ENCODE peak calls at places on chromosomes 6 and 20, in six cellular contexts. L is endodermal cell, W is thoracic aorta, T is left ventricle myocardium inferior, R is breast epithelium, V is tibial nerve. K is an unnamed sample.

GRCh38 chr20:24657211-24657610 is 187.8 kb downstream of the SYNDIG1 start:
- DNase-seq in L (no peak), W (no peak), T (no peak), R (no peak), V (no peak), K (peak; percentile 45)

GRCh38 chr20:62924567-62925419 is 1.5 kb downstream of the DIDO1 start:
- DNase-seq in L (peak; percentile 50), W (no peak), T (no peak), R (no peak), V (no peak), K (no peak)

GRCh38 chr6:96844530-96844929 is 7.3 kb upstream of the GPR63 start:
- DNase-seq in L (no peak), W (no peak), T (no peak), R (no peak), V (no peak), K (no peak)

GRCh38 chr6:99241905-99242534 is 107.5 kb downstream of the FAXC start:
- DNase-seq in L (peak; percentile 85), W (no peak), T (no peak), R (no peak), V (no peak), K (no peak)

GRCh38 chr6:69867075-69867911 is 937 bp downstream of the COL19A1 start:
- DNase-seq in L (peak; percentile 90), W (no peak), T (peak; percentile 61), R (no peak), V (no peak), K (peak; percentile 63)

GRCh38 chr6:154247119-154247814 is 109.3 kb downstream of the IPCEF1 start:
- DNase-seq in L (peak; percentile 53), W (no peak), T (no peak), R (no peak), V (no peak), K (no peak)

GRCh38 chr6:31541059-31541657 is 645 bp downstream of the DDX39B start:
- DNase-seq in L (peak; percentile 82), W (no peak), T (no peak), R (no peak), V (no peak), K (peak; percentile 62)

GRCh38 chr20:52349806-52350205 is 158.2 kb upstream of the ZFP64 start:
- DNase-seq in L (no peak), W (no peak), T (no peak), R (no peak), V (no peak), K (no peak)

GRCh38 chr20:30815577-30816181 is 441.8 kb upstream of the DEFB115 start:
- DNase-seq in L (no peak), W (no peak), T (no peak), R (no peak), V (no peak), K (no peak)

GRCh38 chr6:56902551-56903464 is 52.1 kb upstream of the BEND6 start:
- DNase-seq in L (peak; percentile 56), W (no peak), T (no peak), R (no peak), V (no peak), K (peak; percentile 34)

GRCh38 chr6:166253277-166254229 is 54.6 kb downstream of the PRR18 start:
- DNase-seq in L (peak; percentile 91), W (no peak), T (peak; percentile 44), R (no peak), V (no peak), K (no peak)

GRCh38 chr6:167474725-167475124 is 149.8 kb downstream of the TTLL2 start:
- DNase-seq in L (peak; percentile 44), W (no peak), T (no peak), R (no peak), V (no peak), K (no peak)

GRCh38 chr6:167474171-167474570 is 149.3 kb downstream of the TTLL2 start:
- DNase-seq in L (no peak), W (no peak), T (no peak), R (no peak), V (no peak), K (no peak)

GRCh38 chr6:167470836-167471547 is 146.1 kb downstream of the TTLL2 start:
- DNase-seq in L (peak; percentile 35), W (no peak), T (no peak), R (no peak), V (no peak), K (no peak)

GRCh38 chr6:167471548-167471930 is 146.7 kb downstream of the TTLL2 start:
- DNase-seq in L (no peak), W (no peak), T (no peak), R (no peak), V (no peak), K (no peak)

DNA sequence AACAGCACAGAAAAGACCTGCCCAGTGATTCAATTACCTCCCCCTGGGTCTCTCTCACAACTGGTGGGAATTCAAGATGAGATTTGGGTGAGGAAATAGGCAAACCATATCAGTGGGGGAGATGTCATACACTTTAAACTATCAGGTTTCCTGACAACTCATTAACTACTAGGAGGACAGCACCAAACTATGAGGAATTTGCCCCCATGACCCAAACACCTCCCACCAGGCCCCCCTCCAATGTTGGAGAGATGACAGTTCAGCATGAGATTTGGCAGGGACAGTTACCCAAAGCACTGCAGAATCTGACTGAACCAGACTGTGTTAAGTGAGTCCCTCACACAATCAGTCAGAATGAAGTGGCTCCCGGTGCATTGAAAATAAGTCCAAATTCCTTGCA is 148.0 kb downstream of the TTLL2 start:
- DNase-seq in L (peak; percentile 40), W (no peak), T (no peak), R (no peak), V (no peak), K (no peak)
- H3K9me3 ChIP-seq in L (no peaks in the 10 kb centered on the region), W (no peaks in the 10 kb centered on the region), T (no peaks in the 10 kb centered on the region), R (no peaks in the 10 kb centered on the region), V (no peaks in the 10 kb centered on the region), K (no peaks in the 10 kb centered on the region)

GRCh38 chr6:37106554-37106953 is 63.4 kb upstream of the PIM1 start:
- DNase-seq in L (no peak), W (no peak), T (no peak), R (no peak), V (no peak), K (no peak)
- H3K4me1 ChIP-seq in L (peaks cover 32% of the 10 kb centered on the region), W (peaks cover 20% of the 10 kb centered on the region), T (peaks cover 35% of the 10 kb centered on the region), R (peaks cover 3% of the 10 kb centered on the region), V (peaks cover 24% of the 10 kb centered on the region), K (peaks cover 33% of the 10 kb centered on the region)

GRCh38 chr6:143747347-143747842 is 69.6 kb downstream of the PHACTR2 start:
- DNase-seq in L (peak; percentile 88), W (no peak), T (no peak), R (no peak), V (no peak), K (no peak)

GRCh38 chr6:143744593-143745151 is 66.9 kb downstream of the PHACTR2 start:
- DNase-seq in L (peak; percentile 63), W (no peak), T (no peak), R (no peak), V (no peak), K (no peak)

GRCh38 chr6:143746202-143747119 is 68.7 kb downstream of the PHACTR2 start:
- DNase-seq in L (peak; percentile 91), W (no peak), T (no peak), R (no peak), V (no peak), K (peak; percentile 43)

GRCh38 chr6:143743256-143744166 is 65.7 kb downstream of the PHACTR2 start:
- DNase-seq in L (no peak), W (no peak), T (peak; percentile 48), R (no peak), V (no peak), K (no peak)

DNA sequence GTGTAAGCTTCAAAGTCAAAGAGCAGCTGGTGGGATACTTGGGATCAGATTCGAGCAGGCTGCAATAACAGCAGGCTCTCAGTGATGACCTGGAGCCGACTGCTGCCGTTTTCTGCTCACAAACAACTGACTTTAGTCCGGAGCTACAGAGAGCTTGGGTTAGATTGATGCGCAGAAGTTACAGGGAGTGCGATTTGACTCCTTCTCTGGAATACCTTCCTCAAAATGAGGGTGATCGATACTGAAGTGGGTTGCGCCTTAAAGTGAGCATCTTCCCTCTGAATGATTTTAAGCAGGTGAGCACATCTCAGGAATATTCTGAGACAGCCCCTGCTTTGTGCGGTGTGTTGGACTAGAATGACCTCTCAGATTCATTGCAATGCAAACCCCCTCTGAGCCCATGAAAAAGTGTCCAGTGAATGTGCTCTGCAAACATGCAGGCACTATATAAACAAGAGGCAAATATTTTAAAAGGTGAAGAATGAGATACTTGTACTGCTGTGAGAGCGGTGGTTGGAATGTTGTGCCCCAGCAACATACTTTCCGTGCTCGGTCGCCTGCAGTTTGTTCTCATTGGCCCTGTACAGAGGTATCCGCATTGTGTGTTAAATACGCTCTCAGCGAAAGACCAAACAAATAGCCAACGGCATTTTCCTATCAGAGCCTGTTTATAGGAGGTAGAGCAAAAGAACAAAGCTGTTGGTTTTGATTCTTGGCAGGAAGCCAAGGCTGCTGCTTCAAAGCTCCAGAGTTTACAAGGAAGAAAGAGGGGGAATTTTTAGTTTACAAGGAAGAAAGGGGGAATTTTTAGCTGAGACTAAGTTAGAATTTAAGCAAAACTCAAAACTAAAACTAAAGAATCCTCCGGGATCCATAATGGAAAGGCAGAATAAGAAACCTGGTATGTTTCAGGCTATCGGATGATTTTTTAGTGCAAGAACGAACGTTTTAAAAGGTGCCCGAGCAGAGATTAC is 67.7 kb downstream of the PHACTR2 start:
- DNase-seq in L (peak; percentile 78), W (no peak), T (no peak), R (no peak), V (no peak), K (peak; percentile 57)
- H3K4me3 ChIP-seq in L (peak overlapping the region; percentile 61), W (peak overlapping the region; percentile 37), T (peak overlapping the region; percentile 39), R (no peak overlapping the region), V (peak overlapping the region; percentile 15), K (peak overlapping the region; percentile 12)

GRCh38 chr6:131036143-131036542 is 26.9 kb downstream of the EPB41L2 start:
- DNase-seq in L (no peak), W (no peak), T (no peak), R (no peak), V (no peak), K (no peak)

GRCh38 chr6:131038612-131039344 is 24.3 kb downstream of the EPB41L2 start:
- DNase-seq in L (no peak), W (no peak), T (no peak), R (no peak), V (no peak), K (no peak)

GRCh38 chr6:131037194-131037897 is 25.7 kb downstream of the EPB41L2 start:
- DNase-seq in L (no peak), W (no peak), T (no peak), R (no peak), V (no peak), K (no peak)

GRCh38 chr6:131035582-131035981 is 27.5 kb downstream of the EPB41L2 start:
- DNase-seq in L (no peak), W (no peak), T (no peak), R (no peak), V (no peak), K (no peak)

GRCh38 chr6:131036616-131037015 is 26.4 kb downstream of the EPB41L2 start:
- DNase-seq in L (no peak), W (no peak), T (no peak), R (no peak), V (no peak), K (no peak)
- H3K9me3 ChIP-seq in L (no peaks in the 10 kb centered on the region), W (no peaks in the 10 kb centered on the region), T (no peaks in the 10 kb centered on the region), R (no peaks in the 10 kb centered on the region), V (no peaks in the 10 kb centered on the region), K (no peaks in the 10 kb centered on the region)

DNA sequence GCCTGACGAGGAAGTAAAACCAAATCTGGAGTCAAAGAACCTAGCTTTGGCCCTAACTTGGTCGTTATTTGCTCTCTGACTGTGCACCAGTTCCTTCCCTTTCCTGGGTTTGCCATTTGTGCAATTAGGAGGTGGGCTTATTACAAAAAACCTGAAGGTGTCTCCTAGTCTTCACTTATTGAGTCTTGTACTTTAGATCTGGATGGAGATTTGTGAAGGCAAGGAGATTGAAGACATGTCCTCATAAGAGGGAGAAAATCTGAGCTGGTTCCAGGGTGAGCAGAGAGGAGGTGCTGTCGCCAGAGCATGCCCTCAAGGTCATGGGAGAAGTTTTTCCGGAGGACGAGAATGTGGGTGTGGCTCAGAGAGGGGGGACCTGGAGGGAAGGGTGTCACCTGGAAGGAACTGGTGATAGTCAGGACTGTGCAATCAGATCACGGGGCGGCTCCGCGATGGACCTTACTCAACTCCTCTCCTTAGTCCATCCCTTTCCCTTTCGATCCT is 703 bp upstream of the ACSS2 start:
- DNase-seq in L (no peak), W (no peak), T (no peak), R (no peak), V (no peak), K (no peak)
- H3K4me1 ChIP-seq in L (no peaks in the 10 kb centered on the region), W (peaks cover 66% of the 10 kb centered on the region), T (peaks cover 83% of the 10 kb centered on the region), R (peaks cover 13% of the 10 kb centered on the region), V (peaks cover 11% of the 10 kb centered on the region), K (peaks cover 9% of the 10 kb centered on the region)

K was measured in ovary.